ENCODE peak calls at places on chromosomes 5 and 9, in four cellular contexts. One of them, this sample, is unnamed.

GRCh38 chr9:7216004-7216821 is 458.4 kb downstream of the KDM4C start:
- DNase-seq in T47D: no peak
- DNase-seq in ELR: peak; percentile 32
- DNase-seq in ovary: no peak
- DNase-seq in this sample: no peak

GRCh38 chr9:130316406-130316805 is 50.8 kb downstream of the HMCN2 start:
- DNase-seq in T47D: no peak
- DNase-seq in ELR: no peak
- DNase-seq in ovary: no peak
- DNase-seq in this sample: no peak

GRCh38 chr5:151023047-151023615 is 2.7 kb downstream of the GPX3 start:
- DNase-seq in T47D: no peak
- DNase-seq in ELR: no peak
- DNase-seq in ovary: peak; percentile 75
- DNase-seq in this sample: no peak

GRCh38 chr9:134709512-134710270 is 68.1 kb downstream of the COL5A1 start:
- DNase-seq in T47D: no peak
- DNase-seq in ELR: no peak
- DNase-seq in ovary: no peak
- DNase-seq in this sample: no peak

GRCh38 chr5:54905942-54906537 is 79.4 kb downstream of the ESM1 start:
- DNase-seq in T47D: peak; percentile 67
- DNase-seq in ELR: peak; percentile 77
- DNase-seq in ovary: peak; percentile 68
- DNase-seq in this sample: peak; percentile 67

GRCh38 chr5:172713113-172713808 is 57.7 kb downstream of the DUSP1 start:
- DNase-seq in T47D: no peak
- DNase-seq in ELR: peak; percentile 55
- DNase-seq in ovary: peak; percentile 84
- DNase-seq in this sample: peak; percentile 80

GRCh38 chr9:118109542-118109941 is 405.3 kb downstream of the TLR4 start:
- DNase-seq in T47D: no peak
- DNase-seq in ELR: no peak
- DNase-seq in ovary: no peak
- DNase-seq in this sample: no peak

GRCh38 chr5:172385164-172385563 is 69.2 kb downstream of the SH3PXD2B start:
- DNase-seq in T47D: no peak
- DNase-seq in ELR: no peak
- DNase-seq in ovary: no peak
- DNase-seq in this sample: no peak

GRCh38 chr5:50343715-50344114 is 97.4 kb downstream of the EMB start:
- DNase-seq in T47D: no peak
- DNase-seq in ELR: no peak
- DNase-seq in ovary: no peak
- DNase-seq in this sample: no peak

GRCh38 chr5:102628449-102629175 is 126.5 kb upstream of the PAM start:
- DNase-seq in T47D: no peak
- DNase-seq in ELR: peak; percentile 59
- DNase-seq in ovary: no peak
- DNase-seq in this sample: no peak

GRCh38 chr5:148454576-148454975 is 70.8 kb downstream of the FBXO38 start:
- DNase-seq in T47D: no peak
- DNase-seq in ELR: no peak
- DNase-seq in ovary: no peak
- DNase-seq in this sample: no peak

GRCh38 chr5:1128977-1129724 is 17.3 kb upstream of the SLC12A7 start:
- DNase-seq in T47D: no peak
- DNase-seq in ELR: no peak
- DNase-seq in ovary: no peak
- DNase-seq in this sample: no peak

GRCh38 chr5:1637639-1638481 is 114.1 kb upstream of the LPCAT1 start:
- DNase-seq in T47D: peak; percentile 1
- DNase-seq in ELR: no peak
- DNase-seq in ovary: peak; percentile 33
- DNase-seq in this sample: no peak

GRCh38 chr5:112491257-112491656 is 72.2 kb upstream of the EPB41L4A start:
- DNase-seq in T47D: no peak
- DNase-seq in ELR: peak; percentile 42
- DNase-seq in ovary: no peak
- DNase-seq in this sample: no peak

GRCh38 chr9:92242115-92242778 is 51.2 kb downstream of the IARS1 start:
- DNase-seq in T47D: no peak
- DNase-seq in ELR: peak; percentile 70
- DNase-seq in ovary: no peak
- DNase-seq in this sample: no peak

GRCh38 chr5:74903165-74903787 is 37.1 kb upstream of the FAM169A start:
- DNase-seq in T47D: peak; percentile 68
- DNase-seq in ELR: peak; percentile 47
- DNase-seq in ovary: no peak
- DNase-seq in this sample: peak; percentile 84

GRCh38 chr5:124572973-124573372 is 173.5 kb downstream of the ZNF608 start:
- DNase-seq in T47D: no peak
- DNase-seq in ELR: no peak
- DNase-seq in ovary: no peak
- DNase-seq in this sample: no peak

GRCh38 chr5:36724429-36725332 is 118.3 kb downstream of the SLC1A3 start:
- DNase-seq in T47D: no peak
- DNase-seq in ELR: no peak
- DNase-seq in ovary: no peak
- DNase-seq in this sample: no peak

GRCh38 chr5:95029569-95030366 is 255.1 kb downstream of the MCTP1 start:
- DNase-seq in T47D: no peak
- DNase-seq in ELR: peak; percentile 37
- DNase-seq in ovary: no peak
- DNase-seq in this sample: no peak

GRCh38 chr5:59582746-59583145 is 310.8 kb downstream of the PDE4D start:
- DNase-seq in T47D: no peak
- DNase-seq in ELR: no peak
- DNase-seq in ovary: no peak
- DNase-seq in this sample: no peak

GRCh38 chr5:160105686-160106085 is 13.6 kb downstream of the PWWP2A start:
- DNase-seq in T47D: no peak
- DNase-seq in ELR: no peak
- DNase-seq in ovary: no peak
- DNase-seq in this sample: no peak

GRCh38 chr5:142013734-142014495 is 1.1 kb upstream of the GNPDA1 start:
- DNase-seq in T47D: no peak
- DNase-seq in ELR: peak; percentile 96
- DNase-seq in ovary: no peak
- DNase-seq in this sample: no peak

GRCh38 chr5:174376056-174376455 is 330.6 kb downstream of the NSG2 start:
- DNase-seq in T47D: no peak
- DNase-seq in ELR: no peak
- DNase-seq in ovary: no peak
- DNase-seq in this sample: no peak

GRCh38 chr9:91298304-91298703 is 63.4 kb downstream of the AUH start:
- DNase-seq in T47D: no peak
- DNase-seq in ELR: no peak
- DNase-seq in ovary: no peak
- DNase-seq in this sample: no peak

GRCh38 chr5:149048806-149049205 is 14.1 kb downstream of the SH3TC2 start:
- DNase-seq in T47D: no peak
- DNase-seq in ELR: no peak
- DNase-seq in ovary: no peak
- DNase-seq in this sample: no peak

GRCh38 chr5:158559643-158560042 is 540.1 kb downstream of the EBF1 start:
- DNase-seq in T47D: no peak
- DNase-seq in ELR: no peak
- DNase-seq in ovary: no peak
- DNase-seq in this sample: no peak

GRCh38 chr5:173659423-173659822 is 43.0 kb upstream of the BOD1 start:
- DNase-seq in T47D: no peak
- DNase-seq in ELR: no peak
- DNase-seq in ovary: no peak
- DNase-seq in this sample: no peak

GRCh38 chr5:152051499-152052454 is 127.1 kb upstream of the GLRA1 start:
- DNase-seq in T47D: no peak
- DNase-seq in ELR: no peak
- DNase-seq in ovary: no peak
- DNase-seq in this sample: no peak

GRCh38 chr5:128539038-128539429 is 989 bp upstream of the FBN2 start:
- DNase-seq in T47D: no peak
- DNase-seq in ELR: peak; percentile 55
- DNase-seq in ovary: no peak
- DNase-seq in this sample: no peak

GRCh38 chr5:80672140-80672736 is 17.5 kb upstream of the DHFR start:
- DNase-seq in T47D: peak; percentile 60
- DNase-seq in ELR: peak; percentile 81
- DNase-seq in ovary: peak; percentile 62
- DNase-seq in this sample: peak; percentile 77

GRCh38 chr9:128026255-128027165 is 40.6 kb downstream of the NAIF1 start:
- DNase-seq in T47D: no peak
- DNase-seq in ELR: peak; percentile 29
- DNase-seq in ovary: no peak
- DNase-seq in this sample: no peak

GRCh38 chr9:132125944-132126720 is 35.7 kb upstream of the NTNG2 start:
- DNase-seq in T47D: no peak
- DNase-seq in ELR: no peak
- DNase-seq in ovary: no peak
- DNase-seq in this sample: no peak